ENCODE peak calls at places on chromosomes 11 and 22, in four cellular contexts. V is WTC11, O is SK-N-SH, K is GM12878. L is an unnamed sample.

GRCh38 chr22:30396871-30397655 is at the start of gene SEC14L2:
- DNase-seq in V (peak; percentile 76), O (peak; percentile 90), K (no peak), L (no peak)

GRCh38 chr11:2933376-2934056 is 4.3 kb upstream of the PHLDA2 start:
- DNase-seq in V (peak; percentile 14), O (peak; percentile 44), K (peak; percentile 21), L (no peak)

GRCh38 chr22:37098976-37099577 is 10.4 kb downstream of the TMPRSS6 start:
- DNase-seq in V (peak; percentile 59), O (no peak), K (no peak), L (no peak)

GRCh38 chr22:44394246-44395115 is 81.7 kb upstream of the SHISAL1 start:
- DNase-seq in V (no peak), O (peak; percentile 6), K (no peak), L (no peak)

GRCh38 chr11:47607380-47607779 is 13.2 kb upstream of the C1QTNF4 start:
- DNase-seq in V (no peak), O (no peak), K (no peak), L (no peak)

GRCh38 chr11:19627566-19627965 is 85.1 kb upstream of the NAV2 start:
- DNase-seq in V (no peak), O (no peak), K (no peak), L (no peak)

GRCh38 chr22:42791721-42792452 is 65.2 kb downstream of the ARFGAP3 start:
- DNase-seq in V (no peak), O (no peak), K (no peak), L (no peak)

GRCh38 chr11:396511-396947 is 2.5 kb downstream of the PKP3 start:
- DNase-seq in V (peak; percentile 46), O (peak; percentile 86), K (no peak), L (no peak)

GRCh38 chr11:66674964-66675602 is 2.6 kb downstream of the RBM4B start:
- DNase-seq in V (no peak), O (no peak), K (no peak), L (no peak)

GRCh38 chr11:66868082-66868725 is 11.3 kb downstream of the LRFN4 start:
- DNase-seq in V (no peak), O (no peak), K (no peak), L (peak; percentile 37)

GRCh38 chr22:44389181-44389580 is 76.4 kb upstream of the SHISAL1 start:
- DNase-seq in V (peak; percentile 9), O (no peak), K (no peak), L (no peak)

GRCh38 chr22:30720263-30720837 is 25.7 kb downstream of the OSBP2 start:
- DNase-seq in V (no peak), O (no peak), K (no peak), L (no peak)

GRCh38 chr11:2464451-2465165 is 19.8 kb downstream of the KCNQ1 start:
- DNase-seq in V (no peak), O (no peak), K (no peak), L (no peak)

GRCh38 chr22:23763579-23764331 is 965 bp downstream of the C22orf15 start:
- DNase-seq in V (peak; percentile 70), O (peak; percentile 25), K (no peak), L (peak; percentile 23)

GRCh38 chr11:88508808-88509581 is 171.5 kb upstream of the CTSC start:
- DNase-seq in V (peak; percentile 60), O (peak; percentile 36), K (no peak), L (no peak)

DNA sequence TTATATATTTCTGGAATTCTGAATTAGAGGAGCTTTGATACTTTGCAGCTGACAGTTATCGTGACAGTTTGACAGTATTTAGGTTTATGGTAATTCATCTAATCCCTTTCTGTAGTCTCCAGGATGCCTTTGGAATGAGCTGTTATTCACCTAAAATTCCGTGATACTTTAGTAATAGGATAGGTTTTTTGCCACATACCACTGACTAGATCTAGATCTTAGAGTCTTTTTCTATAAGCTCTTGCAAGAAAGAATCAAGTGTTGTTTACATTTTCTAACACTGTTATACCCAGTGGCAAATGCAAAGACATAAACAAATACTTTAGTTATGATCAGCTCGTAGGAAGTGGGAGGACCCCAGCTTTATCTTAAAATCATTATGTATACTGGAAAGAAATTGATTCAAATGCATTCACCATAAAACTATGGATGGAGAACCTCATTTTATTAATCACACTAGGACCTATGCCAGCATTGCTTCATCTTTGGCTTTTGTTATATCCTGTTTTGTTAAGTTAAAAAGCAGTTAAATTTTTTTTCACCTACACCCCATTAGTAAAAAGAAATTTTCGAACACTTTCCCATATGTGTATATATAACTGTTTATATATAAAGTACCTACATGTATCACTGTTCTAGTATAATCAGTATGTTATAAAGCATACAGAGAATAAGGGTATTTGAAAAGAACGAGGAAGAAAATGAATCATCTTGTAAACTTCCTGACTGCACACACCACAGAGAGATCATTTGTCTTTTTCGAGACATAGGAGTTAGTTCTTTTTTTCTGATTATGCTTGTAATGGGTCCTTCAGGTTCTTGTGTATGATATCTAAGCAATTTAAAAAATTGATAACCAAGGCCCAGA is 60.9 kb downstream of the PDHX start:
- DNase-seq in V (no peak), O (no peak), K (no peak), L (no peak)
- TF ChIP-seq USF1 in V (no peak), O (no peak), K (no peak), L (no peak)

GRCh38 chr11:127640822-127641485 is 640.4 kb upstream of the KIRREL3 start:
- DNase-seq in V (no peak), O (no peak), K (no peak), L (no peak)
- TF ChIP-seq USF1 in V (no peak), O (no peak), K (no peak), L (no peak)

GRCh38 chr11:120141144-120142071 is 3.5 kb upstream of the TRIM29 start:
- DNase-seq in V (no peak), O (peak; percentile 9), K (no peak), L (no peak)

GRCh38 chr11:120146413-120147093 is 8.6 kb upstream of the TRIM29 start:
- DNase-seq in V (no peak), O (no peak), K (no peak), L (peak; percentile 2)

GRCh38 chr11:120139316-120140069 is 1.6 kb upstream of the TRIM29 start:
- DNase-seq in V (no peak), O (peak; percentile 24), K (no peak), L (no peak)

GRCh38 chr11:120137611-120138521 is at the start of gene TRIM29:
- DNase-seq in V (no peak), O (peak; percentile 35), K (no peak), L (peak; percentile 20)

DNA sequence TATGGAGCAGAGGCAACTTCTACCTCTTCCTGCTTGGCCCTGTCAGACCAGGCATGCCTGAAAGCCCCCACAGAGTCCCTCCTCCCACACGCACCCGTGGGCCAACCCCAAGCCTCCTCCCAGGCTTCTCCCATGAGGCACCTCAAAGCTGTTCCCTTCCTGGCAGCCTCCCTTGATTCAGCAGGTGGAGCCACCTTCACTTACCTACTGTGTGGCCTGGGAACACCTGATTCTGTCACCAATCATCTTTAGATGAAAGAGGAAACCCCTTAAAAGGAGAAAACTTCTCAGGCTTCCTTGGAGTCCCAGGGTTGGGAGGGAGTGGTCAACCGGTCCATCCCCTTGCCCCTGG is 4.1 kb upstream of the TRIM29 start:
- DNase-seq in V (no peak), O (no peak), K (no peak), L (no peak)
- TF ChIP-seq USF1 in V (no peak), O (no peak), K (no peak), L (no peak)

DNA sequence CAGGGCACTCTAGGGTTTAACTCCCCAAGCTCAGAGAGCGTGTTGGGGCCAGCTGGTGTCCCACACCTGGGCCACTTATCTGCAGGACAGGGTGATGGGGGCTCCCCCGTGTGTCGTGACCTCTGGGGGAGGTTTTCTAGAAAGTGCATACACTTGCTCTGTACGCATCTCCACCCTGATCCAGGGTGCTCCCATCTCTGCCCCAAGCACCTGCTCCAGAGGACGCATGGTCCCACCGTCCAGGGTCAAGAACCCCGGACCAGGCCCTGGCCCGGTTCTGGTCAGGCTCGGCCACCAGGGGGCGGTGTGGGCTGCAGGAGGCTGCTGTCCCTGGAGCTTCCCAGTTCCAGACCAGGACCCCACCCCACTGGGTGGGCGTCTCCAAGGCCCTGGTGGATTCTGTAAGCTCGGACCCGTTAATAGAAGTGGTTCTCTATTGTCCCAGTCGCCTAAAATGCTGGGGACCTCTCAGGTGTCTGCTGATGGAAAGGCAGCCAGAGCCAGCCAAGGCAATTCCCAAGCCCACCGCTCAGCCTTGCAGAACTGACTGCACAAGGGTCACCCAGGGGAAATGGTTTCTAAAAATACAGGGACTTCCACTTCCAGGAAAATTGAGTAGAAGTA is 34.7 kb upstream of the SEPTIN5 start:
- DNase-seq in V (peak; percentile 91), O (peak; percentile 74), K (no peak), L (peak; percentile 98)
- TF ChIP-seq USF1 in V (no peak), O (no peak), K (no peak), L (no peak)

GRCh38 chr11:62402226-62402625 is 16.6 kb upstream of the SCGB1A1 start:
- DNase-seq in V (no peak), O (no peak), K (no peak), L (no peak)
- TF ChIP-seq USF1 in V (no peak), O (no peak), K (no peak), L (no peak)

GRCh38 chr11:74429205-74429604 is 31.0 kb upstream of the PGM2L1 start:
- DNase-seq in V (no peak), O (no peak), K (no peak), L (no peak)

GRCh38 chr11:74427377-74427776 is 29.1 kb upstream of the PGM2L1 start:
- DNase-seq in V (no peak), O (no peak), K (no peak), L (no peak)

GRCh38 chr11:74425100-74425499 is 26.9 kb upstream of the PGM2L1 start:
- DNase-seq in V (no peak), O (no peak), K (no peak), L (no peak)
- TF ChIP-seq USF1 in V (no peak), O (no peak), K (no peak), L (no peak)

DNA sequence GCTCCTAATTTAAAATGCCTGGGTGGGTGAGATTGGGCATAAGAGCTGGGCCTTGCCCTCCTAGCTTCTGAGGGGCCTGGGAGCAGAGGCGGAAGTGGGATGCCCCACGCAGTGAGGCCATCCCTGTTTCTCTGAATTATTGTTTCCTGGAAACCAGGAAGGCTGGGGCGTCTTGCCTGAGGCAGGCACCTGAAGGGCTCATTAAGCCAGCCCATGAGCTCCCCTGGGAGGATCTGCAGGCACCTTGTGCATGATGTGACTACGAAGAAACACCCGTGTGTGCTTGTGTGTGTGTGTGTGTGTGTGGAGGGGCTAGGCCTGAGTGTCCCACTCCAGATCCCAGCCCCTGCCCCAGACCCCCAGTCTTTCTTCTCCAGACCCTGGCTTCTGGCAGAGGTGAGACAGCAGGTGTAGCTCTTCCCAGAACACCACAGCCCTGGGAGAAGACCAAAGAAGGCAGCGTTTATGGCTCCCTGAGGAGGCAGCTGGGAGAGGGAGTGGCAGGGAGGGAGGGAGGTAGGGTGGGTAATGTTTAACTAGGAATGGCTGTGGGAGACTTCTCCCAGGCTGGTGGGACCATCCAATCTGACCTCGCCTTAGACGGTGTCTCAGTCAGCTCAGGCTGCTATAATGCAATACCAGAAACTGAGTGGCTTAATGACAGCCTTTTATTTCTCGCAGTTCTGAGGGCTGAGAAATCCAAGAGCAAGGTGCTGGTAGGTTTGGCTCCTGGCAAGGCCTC is 2.1 kb upstream of the BATF2 start:
- DNase-seq in V (no peak), O (no peak), K (no peak), L (no peak)
- TF ChIP-seq USF1 in V (no peak), O (no peak), K (no peak), L (no peak)

GRCh38 chr11:134052395-134052987 is 16.4 kb upstream of the JAM3 start:
- DNase-seq in V (no peak), O (no peak), K (no peak), L (no peak)
- TF ChIP-seq USF1 in V (no peak), O (no peak), K (no peak), L (no peak)

GRCh38 chr11:13602844-13603243 is 65.6 kb upstream of the FAR1 start:
- DNase-seq in V (no peak), O (no peak), K (no peak), L (no peak)
- TF ChIP-seq USF1 in V (no peak), O (no peak), K (no peak), L (no peak)